ENCODE peak calls at places on chromosome 21, in six cellular contexts. One of them, this sample, is unnamed.

GRCh38 chr21:45026833-45027232 is 47.5 kb upstream of the ADARB1 start:
- DNase-seq in C1 segment of cervical spinal cord: no peak
- DNase-seq in cardiac fibroblast: no peak
- DNase-seq in HTR-8/SVneo: no peak
- DNase-seq in anterior cingulate cortex: no peak
- DNase-seq in fibroblast of lung: no peak
- DNase-seq in this sample: no peak

GRCh38 chr21:45556645-45557601 is 14.7 kb upstream of the SLC19A1 start:
- DNase-seq in C1 segment of cervical spinal cord: no peak
- DNase-seq in cardiac fibroblast: peak; percentile 32
- DNase-seq in HTR-8/SVneo: no peak
- DNase-seq in anterior cingulate cortex: no peak
- DNase-seq in fibroblast of lung: no peak
- DNase-seq in this sample: peak; percentile 18

GRCh38 chr21:44329086-44329889 is 9.9 kb downstream of the CFAP410 start:
- DNase-seq in C1 segment of cervical spinal cord: no peak
- DNase-seq in cardiac fibroblast: no peak
- DNase-seq in HTR-8/SVneo: no peak
- DNase-seq in anterior cingulate cortex: no peak
- DNase-seq in fibroblast of lung: no peak
- DNase-seq in this sample: no peak

GRCh38 chr21:35026617-35027557 is 22.2 kb downstream of the RUNX1 start:
- DNase-seq in C1 segment of cervical spinal cord: no peak
- DNase-seq in cardiac fibroblast: peak; percentile 49
- DNase-seq in HTR-8/SVneo: no peak
- DNase-seq in anterior cingulate cortex: no peak
- DNase-seq in fibroblast of lung: peak; percentile 64
- DNase-seq in this sample: peak; percentile 46

GRCh38 chr21:44800103-44800502 is 1.5 kb downstream of the UBE2G2 start:
- DNase-seq in C1 segment of cervical spinal cord: no peak
- DNase-seq in cardiac fibroblast: peak; percentile 72
- DNase-seq in HTR-8/SVneo: no peak
- DNase-seq in anterior cingulate cortex: no peak
- DNase-seq in fibroblast of lung: peak; percentile 61
- DNase-seq in this sample: peak; percentile 65

GRCh38 chr21:10418649-10419048 is 102.7 kb upstream of the TPTE start:
- DNase-seq in C1 segment of cervical spinal cord: no peak
- DNase-seq in cardiac fibroblast: no peak
- DNase-seq in HTR-8/SVneo: no peak
- DNase-seq in anterior cingulate cortex: no peak
- DNase-seq in fibroblast of lung: no peak
- DNase-seq in this sample: no peak

GRCh38 chr21:38170283-38170682 is 86.5 kb upstream of the KCNJ15 start:
- DNase-seq in C1 segment of cervical spinal cord: no peak
- DNase-seq in cardiac fibroblast: peak; percentile 59
- DNase-seq in HTR-8/SVneo: peak; percentile 35
- DNase-seq in anterior cingulate cortex: no peak
- DNase-seq in fibroblast of lung: peak; percentile 15
- DNase-seq in this sample: peak; percentile 16

GRCh38 chr21:42063206-42063577 is 7.9 kb upstream of the UMODL1 start:
- DNase-seq in C1 segment of cervical spinal cord: no peak
- DNase-seq in cardiac fibroblast: no peak
- DNase-seq in HTR-8/SVneo: no peak
- DNase-seq in anterior cingulate cortex: no peak
- DNase-seq in fibroblast of lung: no peak
- DNase-seq in this sample: no peak

GRCh38 chr21:38806942-38807284 is 1.2 kb downstream of the ETS2 start:
- DNase-seq in C1 segment of cervical spinal cord: no peak
- DNase-seq in cardiac fibroblast: peak; percentile 64
- DNase-seq in HTR-8/SVneo: no peak
- DNase-seq in anterior cingulate cortex: no peak
- DNase-seq in fibroblast of lung: no peak
- DNase-seq in this sample: peak; percentile 53

GRCh38 chr21:35211767-35212166 is 162.7 kb upstream of the RUNX1 start:
- DNase-seq in C1 segment of cervical spinal cord: no peak
- DNase-seq in cardiac fibroblast: no peak
- DNase-seq in HTR-8/SVneo: no peak
- DNase-seq in anterior cingulate cortex: no peak
- DNase-seq in fibroblast of lung: peak; percentile 97
- DNase-seq in this sample: no peak

GRCh38 chr21:16590658-16591057 is 860.9 kb downstream of the USP25 start:
- DNase-seq in C1 segment of cervical spinal cord: no peak
- DNase-seq in cardiac fibroblast: no peak
- DNase-seq in HTR-8/SVneo: no peak
- DNase-seq in anterior cingulate cortex: no peak
- DNase-seq in fibroblast of lung: no peak
- DNase-seq in this sample: no peak

GRCh38 chr21:16954787-16955186 is 558.1 kb upstream of the CXADR start:
- DNase-seq in C1 segment of cervical spinal cord: no peak
- DNase-seq in cardiac fibroblast: no peak
- DNase-seq in HTR-8/SVneo: no peak
- DNase-seq in anterior cingulate cortex: no peak
- DNase-seq in fibroblast of lung: no peak
- DNase-seq in this sample: no peak

GRCh38 chr21:30408782-30409494 is 13.1 kb downstream of the KRTAP13-1 start:
- DNase-seq in C1 segment of cervical spinal cord: no peak
- DNase-seq in cardiac fibroblast: peak; percentile 72
- DNase-seq in HTR-8/SVneo: peak; percentile 10
- DNase-seq in anterior cingulate cortex: no peak
- DNase-seq in fibroblast of lung: peak; percentile 5
- DNase-seq in this sample: peak; percentile 1

GRCh38 chr21:37914211-37914900 is 1.9 kb downstream of the KCNJ6 start:
- DNase-seq in C1 segment of cervical spinal cord: no peak
- DNase-seq in cardiac fibroblast: peak; percentile 16
- DNase-seq in HTR-8/SVneo: no peak
- DNase-seq in anterior cingulate cortex: peak; percentile 15
- DNase-seq in fibroblast of lung: peak; percentile 17
- DNase-seq in this sample: no peak

GRCh38 chr21:45074818-45075605 is 632 bp downstream of the ADARB1 start:
- DNase-seq in C1 segment of cervical spinal cord: no peak
- DNase-seq in cardiac fibroblast: peak; percentile 33
- DNase-seq in HTR-8/SVneo: no peak
- DNase-seq in anterior cingulate cortex: no peak
- DNase-seq in fibroblast of lung: no peak
- DNase-seq in this sample: peak; percentile 11

GRCh38 chr21:43913928-43914327 is 48.9 kb downstream of the AGPAT3 start:
- DNase-seq in C1 segment of cervical spinal cord: no peak
- DNase-seq in cardiac fibroblast: peak; percentile 11
- DNase-seq in HTR-8/SVneo: no peak
- DNase-seq in anterior cingulate cortex: no peak
- DNase-seq in fibroblast of lung: peak; percentile 60
- DNase-seq in this sample: no peak

GRCh38 chr21:45612096-45613019 is 31.2 kb upstream of the PCBP3 start:
- DNase-seq in C1 segment of cervical spinal cord: no peak
- DNase-seq in cardiac fibroblast: peak; percentile 83
- DNase-seq in HTR-8/SVneo: peak; percentile 64
- DNase-seq in anterior cingulate cortex: no peak
- DNase-seq in fibroblast of lung: peak; percentile 89
- DNase-seq in this sample: peak; percentile 50

GRCh38 chr21:44436111-44436611 is 19.1 kb upstream of the LRRC3 start:
- DNase-seq in C1 segment of cervical spinal cord: no peak
- DNase-seq in cardiac fibroblast: no peak
- DNase-seq in HTR-8/SVneo: no peak
- DNase-seq in anterior cingulate cortex: no peak
- DNase-seq in fibroblast of lung: no peak
- DNase-seq in this sample: no peak

GRCh38 chr21:38965910-38966504 is 160.3 kb downstream of the ETS2 start:
- DNase-seq in C1 segment of cervical spinal cord: no peak
- DNase-seq in cardiac fibroblast: peak; percentile 57
- DNase-seq in HTR-8/SVneo: no peak
- DNase-seq in anterior cingulate cortex: no peak
- DNase-seq in fibroblast of lung: peak; percentile 75
- DNase-seq in this sample: no peak

GRCh38 chr21:38080888-38081287 is 164.6 kb upstream of the KCNJ6 start:
- DNase-seq in C1 segment of cervical spinal cord: no peak
- DNase-seq in cardiac fibroblast: no peak
- DNase-seq in HTR-8/SVneo: no peak
- DNase-seq in anterior cingulate cortex: no peak
- DNase-seq in fibroblast of lung: no peak
- DNase-seq in this sample: no peak

GRCh38 chr21:44686843-44687561 is 5.0 kb upstream of the KRTAP12-1 start:
- DNase-seq in C1 segment of cervical spinal cord: no peak
- DNase-seq in cardiac fibroblast: no peak
- DNase-seq in HTR-8/SVneo: no peak
- DNase-seq in anterior cingulate cortex: no peak
- DNase-seq in fibroblast of lung: no peak
- DNase-seq in this sample: no peak

GRCh38 chr21:15362458-15362857 is 297.7 kb upstream of the NRIP1 start:
- DNase-seq in C1 segment of cervical spinal cord: no peak
- DNase-seq in cardiac fibroblast: no peak
- DNase-seq in HTR-8/SVneo: no peak
- DNase-seq in anterior cingulate cortex: no peak
- DNase-seq in fibroblast of lung: no peak
- DNase-seq in this sample: no peak

GRCh38 chr21:38843806-38844479 is 38.2 kb downstream of the ETS2 start:
- DNase-seq in C1 segment of cervical spinal cord: no peak
- DNase-seq in cardiac fibroblast: peak; percentile 92
- DNase-seq in HTR-8/SVneo: no peak
- DNase-seq in anterior cingulate cortex: no peak
- DNase-seq in fibroblast of lung: peak; percentile 91
- DNase-seq in this sample: peak; percentile 83

GRCh38 chr21:39568380-39568779 is 44.4 kb upstream of the B3GALT5 start:
- DNase-seq in C1 segment of cervical spinal cord: no peak
- DNase-seq in cardiac fibroblast: no peak
- DNase-seq in HTR-8/SVneo: no peak
- DNase-seq in anterior cingulate cortex: no peak
- DNase-seq in fibroblast of lung: no peak
- DNase-seq in this sample: no peak

GRCh38 chr21:32163386-32163785 is 115.5 kb downstream of the MIS18A start:
- DNase-seq in C1 segment of cervical spinal cord: no peak
- DNase-seq in cardiac fibroblast: no peak
- DNase-seq in HTR-8/SVneo: no peak
- DNase-seq in anterior cingulate cortex: no peak
- DNase-seq in fibroblast of lung: no peak
- DNase-seq in this sample: no peak

GRCh38 chr21:37984416-37984815 is 68.2 kb upstream of the KCNJ6 start:
- DNase-seq in C1 segment of cervical spinal cord: no peak
- DNase-seq in cardiac fibroblast: no peak
- DNase-seq in HTR-8/SVneo: no peak
- DNase-seq in anterior cingulate cortex: no peak
- DNase-seq in fibroblast of lung: no peak
- DNase-seq in this sample: no peak

GRCh38 chr21:31347435-31348032 is 3.5 kb upstream of the TIAM1 start:
- DNase-seq in C1 segment of cervical spinal cord: no peak
- DNase-seq in cardiac fibroblast: peak; percentile 61
- DNase-seq in HTR-8/SVneo: no peak
- DNase-seq in anterior cingulate cortex: no peak
- DNase-seq in fibroblast of lung: peak; percentile 59
- DNase-seq in this sample: peak; percentile 61

GRCh38 chr21:14862794-14863720 is 201.7 kb downstream of the NRIP1 start:
- DNase-seq in C1 segment of cervical spinal cord: no peak
- DNase-seq in cardiac fibroblast: peak; percentile 60
- DNase-seq in HTR-8/SVneo: no peak
- DNase-seq in anterior cingulate cortex: no peak
- DNase-seq in fibroblast of lung: peak; percentile 42
- DNase-seq in this sample: peak; percentile 59

GRCh38 chr21:38861006-38861405 is 55.3 kb downstream of the ETS2 start:
- DNase-seq in C1 segment of cervical spinal cord: no peak
- DNase-seq in cardiac fibroblast: no peak
- DNase-seq in HTR-8/SVneo: no peak
- DNase-seq in anterior cingulate cortex: no peak
- DNase-seq in fibroblast of lung: no peak
- DNase-seq in this sample: peak; percentile 16

GRCh38 chr21:38669186-38669585 is 136.5 kb upstream of the ETS2 start:
- DNase-seq in C1 segment of cervical spinal cord: no peak
- DNase-seq in cardiac fibroblast: peak; percentile 54
- DNase-seq in HTR-8/SVneo: peak; percentile 21
- DNase-seq in anterior cingulate cortex: no peak
- DNase-seq in fibroblast of lung: peak; percentile 37
- DNase-seq in this sample: peak; percentile 53

GRCh38 chr21:38819719-38820147 is 14.0 kb downstream of the ETS2 start:
- DNase-seq in C1 segment of cervical spinal cord: no peak
- DNase-seq in cardiac fibroblast: peak; percentile 78
- DNase-seq in HTR-8/SVneo: peak; percentile 71
- DNase-seq in anterior cingulate cortex: no peak
- DNase-seq in fibroblast of lung: peak; percentile 56
- DNase-seq in this sample: peak; percentile 43

GRCh38 chr21:39660191-39660590 is 47.5 kb downstream of the B3GALT5 start:
- DNase-seq in C1 segment of cervical spinal cord: no peak
- DNase-seq in cardiac fibroblast: no peak
- DNase-seq in HTR-8/SVneo: no peak
- DNase-seq in anterior cingulate cortex: no peak
- DNase-seq in fibroblast of lung: peak; percentile 75
- DNase-seq in this sample: peak; percentile 59

GRCh38 chr21:28421716-28422480 is 570.8 kb downstream of the LTN1 start:
- DNase-seq in C1 segment of cervical spinal cord: no peak
- DNase-seq in cardiac fibroblast: peak; percentile 96
- DNase-seq in HTR-8/SVneo: no peak
- DNase-seq in anterior cingulate cortex: no peak
- DNase-seq in fibroblast of lung: peak; percentile 93
- DNase-seq in this sample: peak; percentile 95

GRCh38 chr21:41357546-41357945 is 4.3 kb upstream of the MX2 start:
- DNase-seq in C1 segment of cervical spinal cord: no peak
- DNase-seq in cardiac fibroblast: no peak
- DNase-seq in HTR-8/SVneo: no peak
- DNase-seq in anterior cingulate cortex: no peak
- DNase-seq in fibroblast of lung: no peak
- DNase-seq in this sample: no peak

GRCh38 chr21:34801519-34802132 is 132.8 kb downstream of the CLIC6 start:
- DNase-seq in C1 segment of cervical spinal cord: no peak
- DNase-seq in cardiac fibroblast: no peak
- DNase-seq in HTR-8/SVneo: peak; percentile 28
- DNase-seq in anterior cingulate cortex: no peak
- DNase-seq in fibroblast of lung: peak; percentile 37
- DNase-seq in this sample: no peak

GRCh38 chr21:36728371-36729111 is 29.6 kb downstream of the SIM2 start:
- DNase-seq in C1 segment of cervical spinal cord: no peak
- DNase-seq in cardiac fibroblast: no peak
- DNase-seq in HTR-8/SVneo: no peak
- DNase-seq in anterior cingulate cortex: no peak
- DNase-seq in fibroblast of lung: no peak
- DNase-seq in this sample: no peak

GRCh38 chr21:32813265-32813903 is 41.8 kb upstream of the PAXBP1 start:
- DNase-seq in C1 segment of cervical spinal cord: no peak
- DNase-seq in cardiac fibroblast: no peak
- DNase-seq in HTR-8/SVneo: no peak
- DNase-seq in anterior cingulate cortex: no peak
- DNase-seq in fibroblast of lung: no peak
- DNase-seq in this sample: no peak

GRCh38 chr21:45322231-45322959 is 34.7 kb upstream of the POFUT2 start:
- DNase-seq in C1 segment of cervical spinal cord: no peak
- DNase-seq in cardiac fibroblast: no peak
- DNase-seq in HTR-8/SVneo: no peak
- DNase-seq in anterior cingulate cortex: no peak
- DNase-seq in fibroblast of lung: no peak
- DNase-seq in this sample: no peak

GRCh38 chr21:46146856-46147255 is 8.5 kb downstream of the FTCD start:
- DNase-seq in C1 segment of cervical spinal cord: no peak
- DNase-seq in cardiac fibroblast: no peak
- DNase-seq in HTR-8/SVneo: no peak
- DNase-seq in anterior cingulate cortex: no peak
- DNase-seq in fibroblast of lung: no peak
- DNase-seq in this sample: no peak